ENCODE peak calls at places on chromosomes 16 and 17, in eight cellular contexts. P is kidney tubule cell; I is effector CD4-positive, alpha-beta T cell; S is ascending aorta; Y is fibroblast of mammary gland; E is effector memory CD4-positive, alpha-beta T cell; K is globus pallidus; V is HFFc6. L is an unnamed sample.
A peak's percentile ranks its signal among the peaks of the same experiment; 100 is the strongest.

GRCh38 chr17:48711128-48711527 is 11.2 kb downstream of the PRAC1 start:
- DNase-seq in P (no peak), I (no peak), S (no peak), Y (no peak), E (no peak), K (no peak), V (no peak), L (no peak)

GRCh38 chr17:39022961-39023360 is 55.8 kb upstream of the FBXO47 start:
- DNase-seq in P (no peak), I (no peak), S (no peak), Y (no peak), E (no peak), K (no peak), V (no peak), L (no peak)

GRCh38 chr16:89581861-89582563 is 6.5 kb downstream of the CPNE7 start:
- DNase-seq in P (peak; percentile 84), I (no peak), S (no peak), Y (peak; percentile 92), E (no peak), K (no peak), V (peak; percentile 44), L (peak; percentile 46)

GRCh38 chr16:84919751-84920150 is 91.6 kb downstream of the ZDHHC7 start:
- DNase-seq in P (no peak), I (no peak), S (no peak), Y (no peak), E (no peak), K (no peak), V (no peak), L (no peak)

GRCh38 chr17:50123649-50124349 is 6.2 kb downstream of the SAMD14 start:
- DNase-seq in P (peak; percentile 63), I (no peak), S (no peak), Y (no peak), E (no peak), K (no peak), V (no peak), L (no peak)

GRCh38 chr16:12366313-12366712 is 389.8 kb downstream of the SNX29 start:
- DNase-seq in P (no peak), I (no peak), S (no peak), Y (no peak), E (no peak), K (no peak), V (no peak), L (no peak)

GRCh38 chr17:29176500-29177351 is 3.5 kb downstream of the MYO18A start:
- DNase-seq in P (peak; percentile 72), I (peak; percentile 50), S (no peak), Y (peak; percentile 21), E (peak; percentile 39), K (no peak), V (no peak), L (peak; percentile 71)

GRCh38 chr17:36213695-36214094 is 2.8 kb downstream of the CCL4L2 start:
- DNase-seq in P (no peak), I (no peak), S (no peak), Y (no peak), E (no peak), K (no peak), V (no peak), L (no peak)

GRCh38 chr17:18937981-18938691 is 13.8 kb upstream of the SLC5A10 start:
- DNase-seq in P (no peak), I (no peak), S (no peak), Y (no peak), E (no peak), K (no peak), V (no peak), L (no peak)